ENCODE peak calls at places on chromosome 15, in ten cellular contexts. N is type B pancreatic cell, X is dorsolateral prefrontal cortex, F is glutamatergic neuron, J is H9, U is breast epithelium, K is progenitor cell of endocrine pancreas, Q is upper lobe of left lung, R is ovary, V is A549. A is an unnamed sample.

GRCh38 chr15:50996641-50997040 is 88.2 kb downstream of the AP4E1 start:
- DNase-seq in X (no peak), J (no peak), R (no peak), V (no peak), K (no peak), F (no peak), N (no peak), Q (no peak), U (no peak), A (no peak)

GRCh38 chr15:57298843-57299550 is 77.3 kb upstream of the CGNL1 start:
- DNase-seq in J (no peak), N (no peak), X (no peak), R (no peak), K (no peak), F (no peak), V (no peak), U (no peak), Q (no peak), A (no peak)

GRCh38 chr15:23616536-23616935 is 31.1 kb downstream of the MAGEL2 start:
- DNase-seq in Q (no peak), X (no peak), F (no peak), J (no peak), U (no peak), K (no peak), N (no peak), V (peak; percentile 8), R (no peak), A (no peak)

GRCh38 chr15:40769310-40770146 is at the start of gene C15orf62:
- DNase-seq in N (no peak), K (no peak), V (no peak), J (no peak), Q (peak; percentile 79), X (no peak), F (no peak), U (peak; percentile 71), R (peak; percentile 57), A (no peak)

GRCh38 chr15:52099654-52100272 is 12.8 kb downstream of the BCL2L10 start:
- DNase-seq in N (no peak), F (no peak), K (no peak), Q (no peak), X (no peak), J (no peak), U (no peak), V (no peak), R (no peak), A (no peak)

GRCh38 chr15:92377083-92377789 is 16.4 kb upstream of the ST8SIA2 start:
- DNase-seq in U (no peak), V (no peak), Q (no peak), R (no peak), J (no peak), K (no peak), F (no peak), N (no peak), X (no peak), A (no peak)

GRCh38 chr15:44188810-44189209 is 6.3 kb downstream of the FRMD5 start:
- DNase-seq in N (no peak), Q (no peak), V (no peak), K (no peak), R (no peak), U (no peak), X (no peak), J (no peak), F (no peak), A (no peak)

GRCh38 chr15:85491663-85492062 is 111.3 kb downstream of the AKAP13 start:
- DNase-seq in V (no peak), J (no peak), K (no peak), N (no peak), R (no peak), F (no peak), Q (no peak), X (no peak), U (no peak), A (no peak)

GRCh38 chr15:70427531-70428120 is 329.9 kb upstream of the TLE3 start:
- DNase-seq in N (no peak), Q (no peak), U (peak; percentile 33), K (no peak), X (no peak), J (no peak), F (no peak), V (no peak), R (no peak), A (no peak)

GRCh38 chr15:70424937-70425411 is 327.3 kb upstream of the TLE3 start:
- DNase-seq in N (no peak), J (no peak), F (no peak), V (no peak), K (no peak), Q (no peak), U (no peak), R (no peak), X (no peak), A (no peak)

GRCh38 chr15:70428211-70428822 is 330.6 kb upstream of the TLE3 start:
- DNase-seq in V (no peak), K (no peak), U (peak; percentile 51), R (no peak), J (no peak), Q (no peak), X (no peak), N (no peak), F (no peak), A (no peak)

GRCh38 chr15:70426065-70426821 is 328.5 kb upstream of the TLE3 start:
- DNase-seq in V (no peak), J (no peak), R (no peak), K (no peak), X (no peak), F (no peak), U (peak; percentile 25), N (no peak), Q (no peak), A (no peak)

GRCh38 chr15:70427120-70427519 is 329.4 kb upstream of the TLE3 start:
- DNase-seq in X (no peak), N (no peak), F (no peak), J (no peak), R (no peak), U (peak; percentile 30), Q (no peak), K (no peak), V (no peak), A (no peak)
- TF ChIP-seq CTCF in X (no peak), N (peak; percentile 33), F (no peak), J (no peak), R (no peak), U (peak; percentile 8), Q (no peak), K (no peak), V (no peak), A (no peak)

GRCh38 chr15:78740904-78741274 is 70.4 kb downstream of the ADAMTS7 start:
- DNase-seq in N (peak; percentile 52), Q (no peak), V (no peak), K (no peak), U (no peak), X (no peak), J (no peak), R (no peak), F (no peak), A (no peak)

GRCh38 chr15:78734441-78735064 is 76.7 kb downstream of the ADAMTS7 start:
- DNase-seq in N (peak; percentile 45), F (no peak), X (no peak), V (no peak), Q (no peak), J (no peak), K (no peak), U (no peak), R (no peak), A (no peak)

GRCh38 chr15:78737187-78737820 is 74.0 kb downstream of the ADAMTS7 start:
- DNase-seq in N (peak; percentile 34), J (no peak), K (no peak), Q (no peak), V (no peak), U (no peak), X (no peak), F (no peak), R (no peak), A (no peak)

GRCh38 chr15:78739206-78739605 is 72.1 kb downstream of the ADAMTS7 start:
- DNase-seq in J (no peak), U (no peak), Q (no peak), X (no peak), N (peak; percentile 56), F (no peak), R (no peak), K (no peak), V (no peak), A (no peak)

GRCh38 chr15:78739996-78740903 is 71.0 kb downstream of the ADAMTS7 start:
- DNase-seq in K (no peak), U (no peak), V (no peak), J (peak; percentile 91), N (peak; percentile 75), F (peak; percentile 86), R (no peak), X (no peak), Q (peak; percentile 68), A (peak; percentile 83)
- TF ChIP-seq CTCF in K (peak; percentile 43), U (no peak), V (peak; percentile 69), J (peak; percentile 63), N (peak; percentile 56), F (peak; percentile 50), R (no peak), X (no peak), Q (no peak), A (peak; percentile 60)

DNA sequence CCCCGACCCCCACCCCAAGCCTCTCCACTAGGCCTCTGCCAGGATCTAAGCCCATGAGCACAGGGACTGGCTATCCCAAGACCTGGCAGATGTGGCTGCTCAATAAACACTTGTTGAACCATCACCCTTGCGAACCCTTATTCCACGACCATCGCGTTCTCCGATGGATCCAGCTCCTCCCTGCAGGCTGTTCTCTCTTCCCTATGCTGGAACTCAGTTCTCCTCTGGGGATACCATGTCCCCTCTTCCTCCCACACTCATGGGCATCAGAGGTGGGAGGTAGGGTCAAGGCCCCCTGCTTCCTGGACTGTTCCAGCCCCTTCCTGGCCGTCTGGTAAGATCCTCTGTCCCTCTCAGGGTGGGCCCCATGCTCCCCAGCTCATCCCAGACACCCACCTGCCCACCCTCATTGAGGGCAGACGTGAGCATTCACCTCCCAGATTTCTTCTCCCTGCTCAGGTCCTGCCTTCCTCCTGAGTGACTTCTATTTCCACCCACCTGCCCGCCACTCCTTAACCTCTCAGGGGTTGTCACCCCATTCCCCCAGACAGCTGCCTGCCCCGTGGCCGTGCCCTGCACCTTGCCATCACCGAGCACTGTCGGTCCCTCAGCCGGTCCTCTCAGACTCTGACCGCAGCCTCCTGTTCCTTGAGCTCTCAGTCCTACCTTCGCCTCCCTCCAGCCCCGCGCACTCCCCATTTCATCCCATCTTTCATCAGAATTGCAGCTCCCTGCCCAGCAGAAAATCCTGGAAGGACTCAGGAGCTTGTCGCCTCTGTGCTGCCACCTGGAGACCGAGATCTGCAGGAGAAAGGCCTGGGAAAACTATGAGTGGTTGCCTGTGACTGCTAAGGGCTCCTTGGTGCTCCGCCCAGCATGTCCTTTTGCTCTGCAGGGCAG is 42.0 kb downstream of the PML start:
- DNase-seq in X (no peak), V (peak; percentile 60), N (no peak), U (no peak), K (peak; percentile 25), J (peak; percentile 88), R (no peak), Q (peak; percentile 57), F (peak; percentile 79), A (peak; percentile 74)
- TF ChIP-seq CTCF in X (peak; percentile 50), V (peak; percentile 46), N (peak; percentile 74), U (peak; percentile 38), K (peak; percentile 64), J (peak; percentile 76), R (no peak), Q (no peak), F (peak; percentile 37), A (peak; percentile 51)

DNA sequence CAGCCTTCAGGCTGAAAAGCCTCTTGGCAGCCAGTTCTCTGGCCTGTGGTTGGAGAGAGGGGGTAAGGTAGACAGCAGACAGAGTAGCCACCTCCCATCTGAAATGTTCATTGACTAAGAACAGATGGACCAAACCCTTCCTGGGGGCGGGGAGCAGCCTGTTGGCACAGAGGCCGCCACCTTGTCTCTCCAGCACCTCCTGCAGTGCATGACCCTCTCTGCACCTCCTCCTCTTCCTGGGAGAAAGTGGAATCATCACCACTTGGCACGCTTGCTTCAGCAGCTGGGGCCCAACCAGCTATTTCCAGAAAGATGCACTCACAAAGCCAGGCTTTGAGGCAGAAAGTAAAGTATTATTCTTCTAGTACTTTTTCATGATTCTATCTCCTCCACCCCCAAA is 313.4 kb upstream of the CHRM5 start:
- DNase-seq in U (no peak), V (no peak), X (no peak), R (no peak), N (no peak), F (peak; percentile 27), J (peak; percentile 47), Q (no peak), K (no peak), A (no peak)
- TF ChIP-seq CTCF in U (no peak), V (no peak), X (no peak), R (no peak), N (no peak), F (no peak), J (peak; percentile 44), Q (no peak), K (no peak), A (no peak)